ENCODE peak calls at places on chromosomes 12 and 14, in eight cellular contexts. T is adrenal gland; X is skeletal muscle cell; O is heart left ventricle; H is body of pancreas; A is AG10803; Y is K562; U is CD8-positive, alpha-beta memory T cell. K is an unnamed sample.

GRCh38 chr12:14443531-14443930 is 78.0 kb downstream of the ATF7IP start:
- DNase-seq in T (no peak), X (no peak), O (no peak), H (no peak), A (peak), Y (no peak), U (no peak), K (no peak)

GRCh38 chr12:12294215-12295005 is 27.6 kb upstream of the LRP6 start:
- DNase-seq in T (no peak), X (no peak), O (no peak), H (peak), A (peak), Y (no peak), U (no peak), K (no peak)

GRCh38 chr12:1644523-1645438 is 15.8 kb downstream of the WNT5B start:
- DNase-seq in T (peak), X (peak), O (peak), H (peak), A (peak), Y (no peak), U (no peak), K (no peak)

GRCh38 chr12:109910969-109911348 is 10.9 kb downstream of the TCHP start:
- DNase-seq in T (no peak), X (no peak), O (no peak), H (no peak), A (peak), Y (peak), U (no peak), K (no peak)

GRCh38 chr14:92959189-92959531 is 36.2 kb downstream of the CHGA start:
- DNase-seq in T (no peak), X (peak), O (peak), H (no peak), A (no peak), Y (no peak), U (no peak), K (no peak)

GRCh38 chr12:51421266-51421884 is 3.3 kb upstream of the SLC4A8 start:
- DNase-seq in T (peak), X (no peak), O (no peak), H (peak), A (peak), Y (peak), U (no peak), K (no peak)

GRCh38 chr12:105221588-105222325 is 14.2 kb downstream of the APPL2 start:
- DNase-seq in T (no peak), X (no peak), O (no peak), H (peak), A (no peak), Y (no peak), U (no peak), K (no peak)

GRCh38 chr12:26090853-26091510 is 33.9 kb downstream of the BHLHE41 start:
- DNase-seq in T (no peak), X (no peak), O (no peak), H (no peak), A (peak), Y (no peak), U (no peak), K (peak)

GRCh38 chr12:123859035-123859434 is 96.9 kb downstream of the DNAH10 start:
- DNase-seq in T (no peak), X (no peak), O (peak), H (no peak), A (no peak), Y (no peak), U (no peak), K (no peak)

GRCh38 chr12:92538970-92539749 is 163.6 kb upstream of the PLEKHG7 start:
- DNase-seq in T (no peak), X (peak), O (no peak), H (peak), A (peak), Y (no peak), U (no peak), K (peak)

GRCh38 chr12:55718020-55718419 is 2.2 kb upstream of the RDH5 start:
- DNase-seq in T (no peak), X (no peak), O (peak), H (no peak), A (no peak), Y (no peak), U (no peak), K (no peak)

GRCh38 chr12:76685246-76685678 is 78.7 kb upstream of the ZDHHC17 start:
- DNase-seq in T (peak), X (no peak), O (no peak), H (peak), A (peak), Y (no peak), U (no peak), K (no peak)

GRCh38 chr12:104181313-104181712 is 34.3 kb upstream of the TXNRD1 start:
- DNase-seq in T (no peak), X (peak), O (no peak), H (no peak), A (peak), Y (no peak), U (no peak), K (peak)

GRCh38 chr14:58574623-58575022 is 63.1 kb upstream of the DACT1 start:
- DNase-seq in T (no peak), X (no peak), O (no peak), H (no peak), A (no peak), Y (no peak), U (no peak), K (no peak)

GRCh38 chr12:57127101-57127709 is 1.1 kb upstream of the LRP1 start:
- DNase-seq in T (peak), X (no peak), O (peak), H (peak), A (no peak), Y (peak), U (peak), K (no peak)

GRCh38 chr12:120367924-120368788 is 808 bp downstream of the MSI1 start:
- DNase-seq in T (no peak), X (no peak), O (no peak), H (peak), A (no peak), Y (peak), U (no peak), K (no peak)

GRCh38 chr12:106721931-106722330 is 52.6 kb upstream of the RIC8B start:
- DNase-seq in T (no peak), X (no peak), O (no peak), H (no peak), A (no peak), Y (no peak), U (no peak), K (peak)

GRCh38 chr12:101939856-101940265 is 62.5 kb downstream of the DRAM1 start:
- DNase-seq in T (peak), X (peak), O (no peak), H (peak), A (peak), Y (peak), U (peak), K (no peak)

GRCh38 chr12:19245656-19246055 is 116.1 kb downstream of the PLEKHA5 start:
- DNase-seq in T (no peak), X (no peak), O (no peak), H (no peak), A (peak), Y (no peak), U (no peak), K (no peak)

GRCh38 chr12:95216704-95217376 is 427 bp downstream of the FGD6 start:
- DNase-seq in T (no peak), X (no peak), O (no peak), H (no peak), A (no peak), Y (no peak), U (no peak), K (no peak)

GRCh38 chr12:4700621-4701026 is 19.6 kb upstream of the GALNT8 start:
- DNase-seq in T (no peak), X (peak), O (peak), H (peak), A (no peak), Y (no peak), U (no peak), K (no peak)

GRCh38 chr12:6700646-6701051 is at the start of gene PIANP:
- DNase-seq in T (peak), X (no peak), O (peak), H (peak), A (peak), Y (peak), U (peak), K (no peak)

GRCh38 chr12:42145197-42145549 is 499 bp upstream of the GXYLT1 start:
- DNase-seq in T (no peak), X (no peak), O (no peak), H (no peak), A (no peak), Y (no peak), U (no peak), K (no peak)

GRCh38 chr12:127780881-127781280 is 486.1 kb upstream of the TMEM132C start:
- DNase-seq in T (no peak), X (no peak), O (no peak), H (no peak), A (no peak), Y (no peak), U (no peak), K (no peak)

GRCh38 chr14:95597784-95598204 is 62.9 kb downstream of the GLRX5 start:
- DNase-seq in T (peak), X (peak), O (no peak), H (peak), A (peak), Y (no peak), U (no peak), K (no peak)

GRCh38 chr12:106248177-106248848 is 493 bp upstream of the CKAP4 start:
- DNase-seq in T (peak), X (peak), O (peak), H (peak), A (peak), Y (no peak), U (no peak), K (no peak)

GRCh38 chr12:69570000-69570516 is 15.2 kb upstream of the CCT2 start:
- DNase-seq in T (no peak), X (no peak), O (no peak), H (no peak), A (peak), Y (no peak), U (no peak), K (no peak)

GRCh38 chr12:92096346-92097136 is 49.1 kb downstream of the BTG1 start:
- DNase-seq in T (no peak), X (peak), O (no peak), H (no peak), A (no peak), Y (no peak), U (no peak), K (no peak)

GRCh38 chr12:15558915-15559528 is 230.2 kb downstream of the EPS8 start:
- DNase-seq in T (no peak), X (peak), O (no peak), H (no peak), A (peak), Y (no peak), U (no peak), K (no peak)

GRCh38 chr14:51283402-51283825 is 43.4 kb downstream of the TMX1 start:
- DNase-seq in T (no peak), X (peak), O (no peak), H (peak), A (peak), Y (peak), U (no peak), K (peak)

GRCh38 chr12:94305293-94305957 is 154.2 kb downstream of the CEP83 start:
- DNase-seq in T (no peak), X (no peak), O (no peak), H (no peak), A (peak), Y (no peak), U (no peak), K (no peak)

GRCh38 chr14:26017270-26017669 is 580.6 kb downstream of the NOVA1 start:
- DNase-seq in T (no peak), X (no peak), O (no peak), H (no peak), A (no peak), Y (no peak), U (no peak), K (no peak)

GRCh38 chr12:20547788-20548575 is 147.2 kb upstream of the SLCO1C1 start:
- DNase-seq in T (no peak), X (peak), O (no peak), H (no peak), A (peak), Y (no peak), U (no peak), K (no peak)

GRCh38 chr14:73503648-73504047 is 12.9 kb downstream of the RIOX1 start:
- DNase-seq in T (no peak), X (peak), O (no peak), H (no peak), A (peak), Y (no peak), U (no peak), K (no peak)

DNA sequence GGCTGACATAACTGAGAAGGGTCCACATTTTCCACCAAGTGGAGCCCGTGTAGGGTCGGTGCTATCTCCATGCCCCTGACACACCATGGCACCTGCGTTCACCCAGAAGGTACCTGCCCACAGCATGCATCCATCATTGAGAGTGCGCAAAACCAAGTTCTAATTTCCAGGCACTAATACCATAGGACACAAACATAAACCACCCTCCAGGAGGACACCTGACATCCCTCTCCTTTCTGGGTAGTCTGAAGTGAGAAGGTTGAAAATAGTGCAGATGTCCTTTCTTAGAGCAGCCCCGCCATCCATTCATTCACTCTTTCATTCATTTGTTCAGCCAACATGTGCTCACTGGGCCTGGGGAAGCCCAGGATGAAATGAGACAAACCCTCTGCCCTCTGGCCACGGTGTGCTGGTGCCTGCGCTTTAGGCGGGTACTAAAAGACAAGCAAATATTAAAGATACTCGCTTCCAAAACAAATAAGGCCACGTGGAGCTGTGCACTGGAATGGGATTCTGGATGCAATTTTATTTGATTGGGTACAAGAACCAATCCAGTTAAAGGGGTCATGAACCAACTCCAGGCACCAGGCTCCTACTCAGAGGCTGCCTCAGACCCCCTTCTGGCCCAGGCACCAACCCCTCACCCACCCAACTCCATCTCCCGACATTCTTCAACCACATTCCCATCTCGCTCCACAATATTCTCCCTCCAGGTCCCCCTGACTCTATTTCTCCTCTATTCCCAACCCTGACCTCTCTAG is 1.2 kb downstream of the TTC7B start:
- DNase-seq in T (no peak), X (no peak), O (peak), H (no peak), A (no peak), Y (no peak), U (no peak), K (no peak)
- H3K4me3 ChIP-seq in T (peak), X (peak), O (peak), H (peak), A (peak), Y (peak), U (no peak), K (peak)

GRCh38 chr12:65335021-65335714 is 56.7 kb downstream of the MSRB3 start:
- DNase-seq in T (no peak), X (peak), O (no peak), H (peak), A (peak), Y (no peak), U (no peak), K (peak)
- H3K4me3 ChIP-seq in T (no peak), X (peak), O (no peak), H (no peak), A (no peak), Y (no peak), U (no peak), K (no peak)

DNA sequence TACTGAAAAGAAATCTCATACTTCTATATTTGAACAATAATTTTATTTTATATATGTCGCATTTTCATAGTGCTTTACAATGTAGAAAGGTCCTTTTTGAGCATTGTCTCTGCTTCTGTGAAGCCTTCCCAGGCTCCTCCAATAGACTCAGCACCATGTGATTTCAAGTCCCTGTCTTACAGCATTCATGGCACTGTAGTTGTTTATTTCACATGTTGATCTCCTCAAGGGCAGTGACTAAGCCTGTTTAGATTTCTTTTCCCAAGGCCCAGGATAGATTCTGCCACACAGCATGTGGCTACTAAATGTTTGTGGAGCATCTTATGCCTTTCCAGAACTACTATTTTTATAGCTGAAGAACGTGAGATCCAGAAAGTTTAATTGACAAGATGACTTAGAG is 391.7 kb downstream of the TMEM117 start:
- DNase-seq in T (no peak), X (no peak), O (no peak), H (no peak), A (peak), Y (no peak), U (no peak), K (no peak)
- H3K4me3 ChIP-seq in T (no peak), X (no peak), O (no peak), H (no peak), A (no peak), Y (no peak), U (no peak), K (no peak)

GRCh38 chr14:99234982-99235491 is 37.0 kb downstream of the BCL11B start:
- DNase-seq in T (no peak), X (no peak), O (no peak), H (no peak), A (no peak), Y (no peak), U (peak), K (no peak)
- H3K4me3 ChIP-seq in T (no peak), X (no peak), O (no peak), H (no peak), A (peak), Y (no peak), U (peak), K (no peak)